ENCODE peak calls at places on chromosomes 5 and 9, in five cellular contexts. One of them, this sample, is unnamed.
A peak's percentile ranks its signal among the peaks of the same experiment; 100 is the strongest.

GRCh38 chr9:127525426-127526188 is 74.3 kb downstream of the LRSAM1 start:
- DNase-seq in OCI-LY7: peak; percentile 43
- DNase-seq in stomach: no peak
- DNase-seq in H9: no peak
- DNase-seq in cardiac muscle cell: no peak
- DNase-seq in this sample: no peak

GRCh38 chr9:95580812-95581761 is 64.3 kb upstream of the PTCH1 start:
- DNase-seq in cardiac muscle cell: no peak
- DNase-seq in OCI-LY7: no peak
- DNase-seq in stomach: no peak
- DNase-seq in H9: no peak
- DNase-seq in this sample: no peak

GRCh38 chr5:149265559-149265958 is 6.1 kb upstream of the AFAP1L1 start:
- DNase-seq in H9: no peak
- DNase-seq in cardiac muscle cell: peak; percentile 22
- DNase-seq in OCI-LY7: no peak
- DNase-seq in stomach: no peak
- DNase-seq in this sample: no peak

GRCh38 chr5:57804007-57804444 is 321.4 kb upstream of the ACTBL2 start:
- DNase-seq in cardiac muscle cell: no peak
- DNase-seq in stomach: no peak
- DNase-seq in OCI-LY7: no peak
- DNase-seq in H9: no peak
- DNase-seq in this sample: no peak

GRCh38 chr5:1399737-1400136 is 45.5 kb downstream of the SLC6A3 start:
- DNase-seq in H9: no peak
- DNase-seq in cardiac muscle cell: no peak
- DNase-seq in OCI-LY7: no peak
- DNase-seq in stomach: no peak
- DNase-seq in this sample: no peak

GRCh38 chr9:133583586-133583985 is 25.6 kb downstream of the FAM163B start:
- DNase-seq in H9: no peak
- DNase-seq in OCI-LY7: no peak
- DNase-seq in stomach: no peak
- DNase-seq in cardiac muscle cell: no peak
- DNase-seq in this sample: no peak

GRCh38 chr5:173012882-173013281 is 29.3 kb downstream of the ATP6V0E1 start:
- DNase-seq in cardiac muscle cell: no peak
- DNase-seq in stomach: no peak
- DNase-seq in OCI-LY7: no peak
- DNase-seq in H9: no peak
- DNase-seq in this sample: no peak

GRCh38 chr5:172164773-172165212 is 23.2 kb downstream of the STK10 start:
- DNase-seq in H9: no peak
- DNase-seq in stomach: no peak
- DNase-seq in cardiac muscle cell: no peak
- DNase-seq in OCI-LY7: no peak
- DNase-seq in this sample: no peak

GRCh38 chr5:52693279-52693678 is 94.4 kb upstream of the ITGA1 start:
- DNase-seq in cardiac muscle cell: peak; percentile 34
- DNase-seq in OCI-LY7: peak; percentile 0
- DNase-seq in stomach: peak; percentile 28
- DNase-seq in H9: peak; percentile 45
- DNase-seq in this sample: no peak

GRCh38 chr5:172902497-172903472 is 56.4 kb upstream of the RPL26L1 start:
- DNase-seq in H9: peak; percentile 57
- DNase-seq in stomach: peak; percentile 76
- DNase-seq in cardiac muscle cell: peak; percentile 66
- DNase-seq in OCI-LY7: peak; percentile 19
- DNase-seq in this sample: peak; percentile 16

GRCh38 chr9:86408121-86408520 is 53.9 kb upstream of the TUT7 start:
- DNase-seq in H9: no peak
- DNase-seq in OCI-LY7: no peak
- DNase-seq in stomach: no peak
- DNase-seq in cardiac muscle cell: no peak
- DNase-seq in this sample: no peak

GRCh38 chr9:132241840-132242620 is 80.2 kb downstream of the NTNG2 start:
- DNase-seq in cardiac muscle cell: no peak
- DNase-seq in OCI-LY7: peak; percentile 74
- DNase-seq in stomach: peak; percentile 51
- DNase-seq in H9: peak; percentile 56
- DNase-seq in this sample: no peak

GRCh38 chr9:70263421-70263820 is 4.6 kb downstream of the SMC5 start:
- DNase-seq in stomach: no peak
- DNase-seq in cardiac muscle cell: no peak
- DNase-seq in H9: no peak
- DNase-seq in OCI-LY7: no peak
- DNase-seq in this sample: no peak

GRCh38 chr5:87116821-87117512 is 150.7 kb upstream of the RASA1 start:
- DNase-seq in H9: no peak
- DNase-seq in cardiac muscle cell: no peak
- DNase-seq in OCI-LY7: no peak
- DNase-seq in stomach: no peak
- DNase-seq in this sample: no peak

GRCh38 chr9:137158625-137159024 is 11.2 kb downstream of the LRRC26 start:
- DNase-seq in stomach: no peak
- DNase-seq in H9: no peak
- DNase-seq in cardiac muscle cell: no peak
- DNase-seq in OCI-LY7: no peak
- DNase-seq in this sample: no peak

GRCh38 chr9:98873535-98874432 is 66.3 kb downstream of the GALNT12 start:
- DNase-seq in OCI-LY7: no peak
- DNase-seq in stomach: peak; percentile 51
- DNase-seq in H9: no peak
- DNase-seq in cardiac muscle cell: no peak
- DNase-seq in this sample: no peak

GRCh38 chr9:4116708-4117460 is 183.0 kb downstream of the GLIS3 start:
- DNase-seq in H9: no peak
- DNase-seq in OCI-LY7: no peak
- DNase-seq in stomach: no peak
- DNase-seq in cardiac muscle cell: no peak
- DNase-seq in this sample: no peak

GRCh38 chr9:97813072-97813471 is 40.0 kb upstream of the FOXE1 start:
- DNase-seq in cardiac muscle cell: no peak
- DNase-seq in H9: no peak
- DNase-seq in OCI-LY7: no peak
- DNase-seq in stomach: no peak
- DNase-seq in this sample: no peak

GRCh38 chr5:13595978-13596377 is 348.5 kb downstream of the DNAH5 start:
- DNase-seq in cardiac muscle cell: no peak
- DNase-seq in stomach: no peak
- DNase-seq in OCI-LY7: no peak
- DNase-seq in H9: no peak
- DNase-seq in this sample: no peak

GRCh38 chr9:107491081-107492053 is 1.8 kb upstream of the KLF4 start:
- DNase-seq in stomach: peak; percentile 30
- DNase-seq in H9: peak; percentile 39
- DNase-seq in cardiac muscle cell: peak; percentile 18
- DNase-seq in OCI-LY7: no peak
- DNase-seq in this sample: no peak

GRCh38 chr9:72775570-72775969 is 177.3 kb downstream of the ALDH1A1 start:
- DNase-seq in OCI-LY7: no peak
- DNase-seq in H9: no peak
- DNase-seq in cardiac muscle cell: no peak
- DNase-seq in stomach: no peak
- DNase-seq in this sample: no peak

DNA sequence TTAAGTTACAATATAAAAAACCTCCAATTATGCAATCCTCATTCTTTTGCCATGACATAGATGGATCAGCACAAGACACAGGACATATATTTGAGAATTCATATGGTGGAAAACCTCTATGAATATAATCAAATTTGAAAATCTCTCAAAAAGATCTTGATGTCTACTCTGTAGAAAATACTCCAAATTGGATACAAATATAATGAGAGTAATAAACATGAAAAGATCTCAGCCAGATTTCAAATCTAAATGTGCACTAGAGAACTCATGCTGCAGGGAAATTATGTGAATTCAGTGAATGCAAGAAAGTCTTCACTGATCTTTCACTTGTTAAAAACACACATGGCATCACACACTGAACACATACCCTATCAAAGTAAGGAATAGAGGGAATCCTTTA is 13.8 kb downstream of the PCDHB15 start:
- DNase-seq in stomach: no peak
- DNase-seq in cardiac muscle cell: no peak
- DNase-seq in OCI-LY7: no peak
- DNase-seq in H9: no peak
- DNase-seq in this sample: no peak
- H3K9me3 ChIP-seq in stomach: peaks cover 100% of the 10 kb centered on the region
- H3K9me3 ChIP-seq in cardiac muscle cell: peaks cover 8% of the 10 kb centered on the region
- H3K9me3 ChIP-seq in OCI-LY7: peaks cover 41% of the 10 kb centered on the region
- H3K9me3 ChIP-seq in H9: peaks cover 55% of the 10 kb centered on the region
- H3K9me3 ChIP-seq in this sample: peaks cover 3% of the 10 kb centered on the region

GRCh38 chr9:37060821-37061220 is 26.8 kb upstream of the PAX5 start:
- DNase-seq in cardiac muscle cell: no peak
- DNase-seq in H9: no peak
- DNase-seq in OCI-LY7: no peak
- DNase-seq in stomach: no peak
- DNase-seq in this sample: no peak

GRCh38 chr9:37062331-37062730 is 28.3 kb upstream of the PAX5 start:
- DNase-seq in H9: no peak
- DNase-seq in stomach: no peak
- DNase-seq in OCI-LY7: no peak
- DNase-seq in cardiac muscle cell: no peak
- DNase-seq in this sample: no peak

GRCh38 chr9:37061763-37062162 is 27.7 kb upstream of the PAX5 start:
- DNase-seq in cardiac muscle cell: no peak
- DNase-seq in stomach: no peak
- DNase-seq in H9: no peak
- DNase-seq in OCI-LY7: no peak
- DNase-seq in this sample: no peak

DNA sequence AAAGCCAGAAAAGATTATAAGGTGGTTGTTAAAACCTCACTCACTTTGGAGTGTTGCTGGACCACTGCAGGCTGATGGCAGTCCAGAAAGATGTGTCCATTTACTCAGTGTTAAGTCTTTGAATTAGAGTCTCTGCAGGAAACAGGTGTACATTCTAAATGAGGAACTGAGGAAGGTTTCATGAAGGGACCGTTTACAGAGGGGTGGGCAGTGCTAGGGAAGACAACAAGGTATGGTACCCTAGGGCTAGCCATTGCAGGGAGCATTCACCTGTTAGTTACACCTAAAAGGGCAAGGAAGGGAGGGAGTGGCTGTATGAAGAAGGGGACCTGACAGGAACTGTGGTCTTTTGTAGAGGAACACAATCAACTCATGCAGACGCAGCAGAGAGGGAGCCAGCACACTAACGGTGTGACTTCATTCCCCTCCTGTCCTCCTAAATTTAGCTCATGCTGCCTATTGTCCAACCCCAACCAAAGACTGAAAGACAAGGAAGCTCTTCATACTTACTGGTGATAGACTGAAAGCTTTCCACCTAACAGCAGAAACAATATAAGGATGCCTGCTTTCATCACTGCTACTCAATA is 32.2 kb upstream of the PAX5 start:
- DNase-seq in cardiac muscle cell: no peak
- DNase-seq in H9: no peak
- DNase-seq in stomach: no peak
- DNase-seq in OCI-LY7: peak; percentile 95
- DNase-seq in this sample: no peak
- H3K4me1 ChIP-seq in cardiac muscle cell: no peaks in the 10 kb centered on the region
- H3K4me1 ChIP-seq in H9: no peaks in the 10 kb centered on the region
- H3K4me1 ChIP-seq in stomach: no peaks in the 10 kb centered on the region
- H3K4me1 ChIP-seq in OCI-LY7: peaks cover 72% of the 10 kb centered on the region
- H3K4me1 ChIP-seq in this sample: no peaks in the 10 kb centered on the region

GRCh38 chr5:178991190-178992145 is 3.7 kb downstream of the GRM6 start:
- DNase-seq in H9: no peak
- DNase-seq in OCI-LY7: no peak
- DNase-seq in cardiac muscle cell: no peak
- DNase-seq in stomach: no peak
- DNase-seq in this sample: no peak

GRCh38 chr5:178990491-178990890 is 4.6 kb downstream of the GRM6 start:
- DNase-seq in OCI-LY7: no peak
- DNase-seq in H9: no peak
- DNase-seq in cardiac muscle cell: no peak
- DNase-seq in stomach: no peak
- DNase-seq in this sample: no peak

GRCh38 chr5:178989311-178989710 is 5.8 kb downstream of the GRM6 start:
- DNase-seq in H9: no peak
- DNase-seq in cardiac muscle cell: no peak
- DNase-seq in OCI-LY7: no peak
- DNase-seq in stomach: no peak
- DNase-seq in this sample: no peak

GRCh38 chr5:178986326-178986960 is 8.7 kb downstream of the GRM6 start:
- DNase-seq in cardiac muscle cell: no peak
- DNase-seq in H9: no peak
- DNase-seq in stomach: no peak
- DNase-seq in OCI-LY7: no peak
- DNase-seq in this sample: no peak

DNA sequence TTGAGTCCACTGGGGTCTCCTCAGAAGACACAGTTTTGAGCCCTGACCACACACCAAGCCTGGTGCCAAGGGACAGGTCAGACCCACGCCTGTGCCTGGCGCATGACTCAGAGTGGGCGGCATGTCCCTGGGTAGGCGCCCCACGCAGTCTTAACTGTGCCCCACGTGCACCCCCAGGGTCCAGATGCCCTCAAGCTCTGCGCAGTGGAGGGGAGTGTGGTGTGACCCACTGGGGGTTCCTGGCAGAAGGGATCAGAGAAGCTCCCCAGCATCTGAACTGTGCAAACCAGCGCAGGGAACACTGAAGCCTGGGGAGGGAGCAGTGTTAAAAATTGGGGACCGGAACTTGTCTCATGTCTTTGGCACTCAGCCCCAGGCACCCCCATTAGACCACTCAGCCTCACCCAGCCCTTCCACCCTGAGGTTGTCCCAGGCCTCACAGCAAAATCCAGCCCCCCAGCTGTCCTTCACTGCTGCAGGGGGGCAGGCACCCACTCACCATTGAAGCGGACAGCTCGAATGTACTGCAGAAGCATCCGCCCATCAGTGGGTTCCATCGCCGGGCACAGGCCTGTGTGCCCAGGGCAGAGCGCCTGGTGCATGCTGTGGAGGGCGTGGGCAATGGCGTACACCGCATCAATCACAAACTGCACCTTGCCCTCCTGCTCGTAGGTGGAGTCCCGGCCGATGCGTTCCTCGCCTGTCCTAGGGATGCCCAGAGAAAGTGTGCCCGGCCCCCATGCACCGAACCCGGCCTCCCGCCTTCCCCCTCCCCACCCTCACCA is 6.5 kb downstream of the GRM6 start:
- DNase-seq in OCI-LY7: no peak
- DNase-seq in H9: no peak
- DNase-seq in cardiac muscle cell: no peak
- DNase-seq in stomach: no peak
- DNase-seq in this sample: no peak
- H3K9me3 ChIP-seq in OCI-LY7: no peaks in the 10 kb centered on the region
- H3K9me3 ChIP-seq in H9: peaks cover 51% of the 10 kb centered on the region
- H3K9me3 ChIP-seq in cardiac muscle cell: no peaks in the 10 kb centered on the region
- H3K9me3 ChIP-seq in stomach: peaks cover 80% of the 10 kb centered on the region
- H3K9me3 ChIP-seq in this sample: peaks cover 7% of the 10 kb centered on the region

DNA sequence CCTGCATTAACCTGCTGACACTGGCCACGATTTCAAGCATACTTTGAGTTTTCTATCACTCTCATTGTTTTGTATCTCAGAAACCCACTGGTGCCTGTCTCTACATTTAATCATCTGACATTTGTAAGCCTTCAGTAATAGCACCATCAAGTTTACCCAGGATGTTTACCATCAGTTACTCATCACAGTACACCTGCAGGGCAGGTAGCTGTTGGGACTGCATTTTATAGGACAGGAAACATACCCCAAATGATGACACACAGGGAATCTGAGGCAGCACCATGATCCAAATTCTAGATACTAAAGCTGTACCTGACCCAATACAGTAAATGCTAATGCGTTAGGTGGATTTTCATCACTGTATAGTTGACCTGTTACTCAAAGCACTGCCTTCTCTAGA is 114.2 kb downstream of the FEM1C start:
- DNase-seq in cardiac muscle cell: no peak
- DNase-seq in stomach: no peak
- DNase-seq in OCI-LY7: no peak
- DNase-seq in H9: no peak
- DNase-seq in this sample: no peak
- H3K4me1 ChIP-seq in cardiac muscle cell: no peaks in the 10 kb centered on the region
- H3K4me1 ChIP-seq in stomach: peaks cover 9% of the 10 kb centered on the region
- H3K4me1 ChIP-seq in OCI-LY7: no peaks in the 10 kb centered on the region
- H3K4me1 ChIP-seq in H9: no peaks in the 10 kb centered on the region
- H3K4me1 ChIP-seq in this sample: no peaks in the 10 kb centered on the region